ENCODE peak calls at places on chromosomes 12 and 14, in four cellular contexts. V is Panc1; L is AG09319; G is stimulated activated CD4-positive, alpha-beta T cell treated with anti-CD3 and anti-CD28 coated beads, Interleukin-1b, Interleukin-23, amount 100 ng/mL, for 1 hour. E is an unnamed sample.
A peak's percentile ranks its signal among the peaks of the same experiment; 100 is the strongest.

GRCh38 chr12:113409462-113410124 is 5.9 kb upstream of the SDS start:
- DNase-seq in G (no peak), L (no peak), V (no peak), E (no peak)

GRCh38 chr12:62372134-62372533 is 94.5 kb upstream of the MON2 start:
- DNase-seq in L (no peak), V (no peak), G (no peak), E (no peak)

GRCh38 chr12:30427555-30427954 is 268.1 kb downstream of the IPO8 start:
- DNase-seq in L (no peak), V (no peak), G (no peak), E (no peak)

GRCh38 chr14:58488550-58488949 is 61.0 kb downstream of the KIAA0586 start:
- DNase-seq in L (no peak), V (no peak), G (no peak), E (no peak)

GRCh38 chr14:90500665-90501370 is 104.0 kb downstream of the CALM1 start:
- DNase-seq in G (no peak), V (no peak), L (no peak), E (no peak)

GRCh38 chr14:93857500-93857899 is 69.2 kb upstream of the PRIMA1 start:
- DNase-seq in G (no peak), V (no peak), L (no peak), E (no peak)

GRCh38 chr14:61860294-61860918 is 98.2 kb downstream of the SNAPC1 start:
- DNase-seq in G (no peak), V (peak; percentile 36), L (no peak), E (peak; percentile 82)

GRCh38 chr12:119181944-119182343 is 3.2 kb downstream of the HSPB8 start:
- DNase-seq in L (no peak), G (no peak), V (no peak), E (no peak)

GRCh38 chr14:80465541-80466220 is 254.4 kb upstream of the DIO2 start:
- DNase-seq in G (no peak), V (no peak), L (no peak), E (no peak)

GRCh38 chr14:105356927-105357326 is 41.4 kb upstream of the TEX22 start:
- DNase-seq in G (no peak), L (no peak), V (no peak), E (no peak)

GRCh38 chr12:132462778-132463177 is 27.2 kb upstream of the FBRSL1 start:
- DNase-seq in V (no peak), G (no peak), L (no peak), E (no peak)

GRCh38 chr14:77027538-77028383 is 747 bp downstream of the IRF2BPL start:
- DNase-seq in V (no peak), L (peak; percentile 66), G (no peak), E (no peak)

GRCh38 chr14:94691658-94692029 is 78.3 kb downstream of the GSC start:
- DNase-seq in L (no peak), V (no peak), G (no peak), E (no peak)

GRCh38 chr12:103241184-103241583 is 254.6 kb downstream of the C12orf42 start:
- DNase-seq in V (no peak), G (no peak), L (no peak), E (no peak)

GRCh38 chr14:88559852-88560251 is 3.0 kb upstream of the ZC3H14 start:
- DNase-seq in G (no peak), V (no peak), L (no peak), E (no peak)

GRCh38 chr12:132560421-132560830 is 50.0 kb downstream of the LRCOL1 start:
- DNase-seq in L (no peak), G (no peak), V (no peak), E (peak; percentile 72)

GRCh38 chr14:63375772-63376171 is 57.0 kb upstream of the GPHB5 start:
- DNase-seq in L (no peak), G (no peak), V (peak; percentile 15), E (no peak)

GRCh38 chr14:90522585-90523191 is 125.9 kb downstream of the CALM1 start:
- DNase-seq in L (no peak), V (no peak), G (no peak), E (no peak)

GRCh38 chr14:35420036-35420811 is 15.7 kb upstream of the NFKBIA start:
- DNase-seq in V (no peak), G (no peak), L (no peak), E (no peak)

GRCh38 chr12:356276-356988 is 32.7 kb downstream of the KDM5A start:
- DNase-seq in V (no peak), G (no peak), L (peak; percentile 16), E (no peak)

GRCh38 chr12:5259523-5259922 is 172.4 kb upstream of the NTF3 start:
- DNase-seq in L (no peak), V (no peak), G (no peak), E (no peak)

GRCh38 chr14:61511558-61511924 is 183.8 kb upstream of the HIF1A start:
- DNase-seq in G (no peak), V (no peak), L (no peak), E (no peak)

GRCh38 chr14:102817942-102818940 is 41.0 kb downstream of the TRAF3 start:
- DNase-seq in L (no peak), V (no peak), G (no peak), E (no peak)

GRCh38 chr12:132488127-132489077 is 1.5 kb upstream of the FBRSL1 start:
- DNase-seq in V (no peak), L (no peak), G (no peak), E (no peak)

GRCh38 chr14:33323979-33324378 is 385.3 kb downstream of the NPAS3 start:
- DNase-seq in L (no peak), V (no peak), G (no peak), E (no peak)

GRCh38 chr14:68692916-68693771 is 99.7 kb downstream of the ZFP36L1 start:
- DNase-seq in G (no peak), L (peak; percentile 59), V (no peak), E (no peak)